ENCODE peak calls at places on chromosomes 6 and 20, in five cellular contexts. E, B, H, V and R are unnamed samples.

GRCh38 chr6:45044510-45045252 is 283.4 kb upstream of the RUNX2 start:
- DNase-seq in E (no peak), B (no peak), H (no peak), V (no peak), R (no peak)

GRCh38 chr20:7291946-7292345 is 524.5 kb downstream of the BMP2 start:
- DNase-seq in E (no peak), B (no peak), H (no peak), V (no peak), R (no peak)

GRCh38 chr6:89310929-89311328 is 4.2 kb downstream of the GABRR2 start:
- DNase-seq in E (no peak), B (no peak), H (no peak), V (no peak), R (no peak)

GRCh38 chr20:62051166-62051900 is 14.3 kb downstream of the TAF4 start:
- DNase-seq in E (no peak), B (no peak), H (no peak), V (no peak), R (no peak)

GRCh38 chr6:49666930-49667369 is 30.3 kb upstream of the RHAG start:
- DNase-seq in E (no peak), B (no peak), H (no peak), V (no peak), R (peak; percentile 24)

GRCh38 chr6:9620263-9620662 is 794.6 kb downstream of the TFAP2A start:
- DNase-seq in E (no peak), B (no peak), H (no peak), V (no peak), R (peak; percentile 22)

GRCh38 chr20:3227511-3227910 is 11.5 kb downstream of the SLC4A11 start:
- DNase-seq in E (no peak), B (no peak), H (no peak), V (no peak), R (peak; percentile 37)

GRCh38 chr6:130178692-130179091 is 44.1 kb downstream of the SAMD3 start:
- DNase-seq in E (no peak), B (peak; percentile 84), H (no peak), V (no peak), R (peak; percentile 94)

GRCh38 chr20:62236674-62236996 is 1.7 kb upstream of the OSBPL2 start:
- DNase-seq in E (no peak), B (no peak), H (no peak), V (no peak), R (no peak)

GRCh38 chr20:25014816-25015215 is 22.3 kb upstream of the APMAP start:
- DNase-seq in E (no peak), B (no peak), H (no peak), V (no peak), R (no peak)

GRCh38 chr6:143400258-143401059 is 50.0 kb downstream of the ADAT2 start:
- DNase-seq in E (no peak), B (peak; percentile 23), H (no peak), V (no peak), R (no peak)

GRCh38 chr6:124924333-124924759 is 37.9 kb upstream of the RNF217 start:
- DNase-seq in E (no peak), B (no peak), H (no peak), V (no peak), R (no peak)

GRCh38 chr20:59463541-59463940 is 140.8 kb upstream of the PHACTR3 start:
- DNase-seq in E (no peak), B (no peak), H (no peak), V (no peak), R (no peak)

GRCh38 chr6:165118736-165119135 is 190.7 kb downstream of the C6orf118 start:
- DNase-seq in E (no peak), B (no peak), H (no peak), V (no peak), R (no peak)

GRCh38 chr6:42177514-42178364 is 4.6 kb downstream of the GUCA1A start:
- DNase-seq in E (no peak), B (no peak), H (no peak), V (no peak), R (no peak)

GRCh38 chr6:46998436-46999017 is 43.6 kb downstream of the ADGRF1 start:
- DNase-seq in E (no peak), B (no peak), H (no peak), V (no peak), R (no peak)

GRCh38 chr6:124795879-124796838 is 166.1 kb upstream of the RNF217 start:
- DNase-seq in E (no peak), B (peak; percentile 35), H (no peak), V (no peak), R (peak; percentile 28)

GRCh38 chr6:6314601-6315000 is 5.9 kb downstream of the F13A1 start:
- DNase-seq in E (no peak), B (no peak), H (no peak), V (no peak), R (no peak)

GRCh38 chr6:26375270-26375669 is 7.6 kb upstream of the BTN2A2 start:
- DNase-seq in E (no peak), B (no peak), H (no peak), V (no peak), R (no peak)

GRCh38 chr20:58228484-58229197 is at the start of gene ANKRD60:
- DNase-seq in E (peak; percentile 28), B (peak; percentile 64), H (peak; percentile 58), V (no peak), R (no peak)

GRCh38 chr6:81734500-81735140 is 17.9 kb downstream of the TENT5A start:
- DNase-seq in E (no peak), B (no peak), H (no peak), V (no peak), R (no peak)

GRCh38 chr20:45339084-45339483 is 9.1 kb downstream of the SDC4 start:
- DNase-seq in E (no peak), B (no peak), H (no peak), V (no peak), R (peak; percentile 1)

GRCh38 chr20:58010666-58011065 is 217.8 kb downstream of the ANKRD60 start:
- DNase-seq in E (no peak), B (no peak), H (no peak), V (no peak), R (no peak)

GRCh38 chr20:9179867-9180266 is 111.0 kb downstream of the PLCB4 start:
- DNase-seq in E (no peak), B (no peak), H (no peak), V (no peak), R (no peak)

GRCh38 chr6:23365732-23366131 is 760.3 kb upstream of the NRSN1 start:
- DNase-seq in E (no peak), B (peak; percentile 1), H (no peak), V (no peak), R (no peak)

GRCh38 chr20:32667030-32667429 is 6.7 kb downstream of the C20orf203 start:
- DNase-seq in E (no peak), B (no peak), H (no peak), V (no peak), R (no peak)